ENCODE peak calls at places on chromosomes 16 and 17, in seven cellular contexts. W, D, M, S, P, Z and F are unnamed samples.

GRCh38 chr17:68807998-68808772 is 147.0 kb downstream of the ABCA8 start:
- DNase-seq in Z (no peak), D (no peak), W (no peak), S (no peak), P (no peak), M (no peak), F (no peak)

GRCh38 chr16:67548265-67549126 is 13.8 kb upstream of the CTCF start:
- DNase-seq in M (no peak), S (no peak), D (peak; percentile 58), P (no peak), Z (no peak), W (no peak), F (peak; percentile 61)

GRCh38 chr16:19853973-19854876 is 30.4 kb downstream of the GPRC5B start:
- DNase-seq in D (no peak), P (no peak), M (no peak), Z (no peak), S (no peak), W (no peak), F (no peak)

GRCh38 chr16:89241187-89242003 is 23.9 kb downstream of the ZNF778 start:
- DNase-seq in W (peak; percentile 83), S (peak; percentile 89), P (peak; percentile 86), Z (peak; percentile 81), D (peak; percentile 89), M (peak; percentile 79), F (peak; percentile 85)

GRCh38 chr17:79156463-79157095 is 82.0 kb downstream of the ENGASE start:
- DNase-seq in W (no peak), S (no peak), P (no peak), M (no peak), D (no peak), Z (no peak), F (no peak)

GRCh38 chr17:72126575-72127486 is 6.0 kb downstream of the SOX9 start:
- DNase-seq in D (no peak), M (peak; percentile 91), Z (peak; percentile 75), W (no peak), P (no peak), S (peak; percentile 71), F (no peak)

GRCh38 chr17:55124730-55125129 is 140.0 kb upstream of the HLF start:
- DNase-seq in P (no peak), M (no peak), Z (no peak), W (no peak), S (no peak), D (no peak), F (no peak)

GRCh38 chr17:7314719-7315569 is at the start of gene GPS2:
- DNase-seq in W (peak; percentile 90), M (peak; percentile 63), Z (peak; percentile 93), P (peak; percentile 86), S (peak; percentile 86), D (peak; percentile 96), F (peak; percentile 97)

GRCh38 chr17:40313660-40314556 is 4.9 kb downstream of the RARA start:
- DNase-seq in Z (peak; percentile 61), M (no peak), W (no peak), D (no peak), P (no peak), S (no peak), F (no peak)

GRCh38 chr17:3040882-3041281 is 22.5 kb downstream of the OR1D5 start:
- DNase-seq in M (no peak), Z (no peak), W (no peak), S (no peak), D (no peak), P (no peak), F (peak; percentile 22)

GRCh38 chr16:78705694-78706093 is 606.2 kb downstream of the WWOX start:
- DNase-seq in Z (peak; percentile 74), D (no peak), S (peak; percentile 15), P (no peak), W (no peak), M (no peak), F (no peak)

GRCh38 chr17:20066253-20066652 is 57.1 kb downstream of the SPECC1 start:
- DNase-seq in Z (peak; percentile 84), D (peak; percentile 73), P (no peak), S (peak; percentile 90), M (no peak), W (no peak), F (no peak)

GRCh38 chr17:7440823-7441174 is 1.5 kb downstream of the FGF11 start:
- DNase-seq in P (no peak), M (no peak), S (peak; percentile 26), Z (no peak), D (no peak), W (no peak), F (no peak)

GRCh38 chr16:10817963-10818941 is at the start of gene TVP23A:
- DNase-seq in Z (no peak), P (no peak), W (no peak), S (peak; percentile 47), D (no peak), M (no peak), F (no peak)
- H3K4me3 ChIP-seq in Z (no peak within 1 kb of the TSS), P (no peak within 1 kb of the TSS), W (no peak within 1 kb of the TSS), S (peak within 1 kb of the TSS; percentile 28), D (peak within 1 kb of the TSS; percentile 24), M (no peak within 1 kb of the TSS), F (peak within 1 kb of the TSS; percentile 16)

GRCh38 chr17:39200957-39201510 is 951 bp downstream of the RPL19 start:
- DNase-seq in M (no peak), S (no peak), D (no peak), Z (no peak), P (no peak), W (no peak), F (no peak)
- H3K4me1 ChIP-seq in M (peaks cover 20% of the 10 kb centered on the region), S (peaks cover 11% of the 10 kb centered on the region), D (peaks cover 52% of the 10 kb centered on the region), Z (peaks cover 34% of the 10 kb centered on the region), P (peaks cover 37% of the 10 kb centered on the region), W (peaks cover 47% of the 10 kb centered on the region), F (peaks cover 28% of the 10 kb centered on the region)

DNA sequence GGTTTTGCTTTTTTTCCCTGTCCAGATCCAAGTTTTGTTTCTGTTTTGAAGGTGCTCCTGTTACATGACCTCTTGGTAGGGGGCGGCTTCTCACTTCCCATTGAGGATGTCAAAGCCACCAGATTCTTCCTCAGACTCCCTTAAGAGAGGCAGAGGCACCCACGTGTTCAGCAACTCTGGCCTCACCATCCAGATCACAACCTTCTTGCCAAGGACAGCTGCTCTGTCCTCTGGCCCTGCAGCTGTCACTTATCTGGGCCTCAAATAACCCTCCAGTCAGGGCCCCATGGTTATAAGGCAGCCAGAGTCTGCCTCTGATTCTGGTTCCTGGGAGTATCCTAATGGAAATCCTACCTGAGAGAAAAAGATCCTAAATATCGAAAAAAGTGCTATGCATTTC is 208.4 kb downstream of the STX8 start:
- DNase-seq in D (no peak), P (no peak), Z (no peak), S (no peak), M (no peak), W (no peak), F (no peak)
- H3K4me3 ChIP-seq in D (no peak overlapping the region), P (no peak overlapping the region), Z (no peak overlapping the region), S (no peak overlapping the region), M (no peak overlapping the region), W (no peak overlapping the region), F (no peak overlapping the region)

GRCh38 chr16:73230651-73231050 is 182.7 kb upstream of the ZFHX3 start:
- DNase-seq in M (no peak), D (no peak), W (no peak), Z (no peak), P (no peak), S (no peak), F (no peak)

GRCh38 chr16:73233423-73233762 is 185.5 kb upstream of the ZFHX3 start:
- DNase-seq in M (no peak), W (no peak), Z (no peak), D (no peak), S (no peak), P (no peak), F (no peak)

GRCh38 chr16:73231969-73232554 is 184.1 kb upstream of the ZFHX3 start:
- DNase-seq in D (no peak), S (peak; percentile 14), M (no peak), Z (no peak), P (no peak), W (no peak), F (no peak)

GRCh38 chr16:73231379-73231778 is 183.5 kb upstream of the ZFHX3 start:
- DNase-seq in D (no peak), M (no peak), S (no peak), P (no peak), Z (no peak), W (no peak), F (no peak)

DNA sequence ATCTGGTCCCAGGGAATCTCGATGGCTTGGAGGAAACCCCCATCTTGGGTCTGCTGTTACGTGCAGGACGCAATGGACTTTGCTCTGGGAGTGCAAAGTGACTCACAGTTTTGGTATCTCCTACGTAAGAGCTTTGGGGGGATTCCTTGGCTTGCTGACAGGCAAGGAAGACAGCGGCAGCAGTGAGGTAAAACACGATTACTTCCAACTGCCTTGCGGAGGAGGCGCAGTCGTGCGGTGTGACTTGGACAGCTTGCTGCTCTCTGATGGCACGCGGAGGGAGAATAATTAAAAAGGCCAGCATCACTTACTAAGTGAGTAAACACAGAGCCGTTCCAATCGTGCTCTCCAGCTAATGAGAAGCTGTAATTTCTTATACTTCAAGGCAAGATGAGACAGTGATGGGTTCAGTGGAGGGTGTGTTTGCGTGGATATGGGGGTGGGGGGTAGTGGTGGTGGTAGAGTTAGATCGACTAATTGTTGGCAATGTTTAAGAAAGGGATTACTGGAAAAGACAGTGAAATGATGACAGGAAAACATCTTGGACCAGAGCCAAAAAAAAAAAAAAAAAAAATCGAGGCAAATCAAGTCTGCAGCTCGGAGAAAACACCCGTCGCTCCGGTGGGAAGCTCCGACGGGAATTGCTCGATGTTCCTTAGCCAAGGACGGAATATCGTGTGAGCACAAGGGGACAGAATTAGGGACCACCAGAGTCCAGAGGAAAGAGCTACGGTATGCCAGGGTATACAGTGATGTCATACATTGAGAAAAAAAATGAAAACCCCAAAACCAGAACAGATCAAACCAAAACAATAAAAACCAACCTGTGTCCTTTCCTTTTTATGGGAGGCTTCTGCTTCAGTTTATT is 184.9 kb upstream of the ZFHX3 start:
- DNase-seq in P (no peak), M (peak; percentile 36), W (no peak), S (peak; percentile 98), D (peak; percentile 84), Z (peak; percentile 92), F (no peak)
- H3K4me1 ChIP-seq in P (no peaks in the 10 kb centered on the region), M (peaks cover 3% of the 10 kb centered on the region), W (no peaks in the 10 kb centered on the region), S (peaks cover 14% of the 10 kb centered on the region), D (peaks cover 15% of the 10 kb centered on the region), Z (peaks cover 18% of the 10 kb centered on the region), F (peaks cover 4% of the 10 kb centered on the region)

GRCh38 chr16:3129137-3130131 is 5.4 kb upstream of the ZNF213 start:
- DNase-seq in D (peak; percentile 86), S (peak; percentile 92), P (peak; percentile 63), M (no peak), W (peak; percentile 71), Z (peak; percentile 87), F (peak; percentile 82)
- H3K4me3 ChIP-seq in D (peak overlapping the region; percentile 48), S (no peak overlapping the region), P (peak overlapping the region; percentile 53), M (peak overlapping the region; percentile 46), W (peak overlapping the region; percentile 89), Z (peak overlapping the region; percentile 34), F (peak overlapping the region; percentile 54)

GRCh38 chr17:64508683-64509082 is 1.9 kb downstream of the CEP95 start:
- DNase-seq in Z (no peak), W (no peak), D (no peak), P (no peak), M (no peak), S (no peak), F (no peak)
- H3K4me1 ChIP-seq in Z (peaks cover 22% of the 10 kb centered on the region), W (peaks cover 30% of the 10 kb centered on the region), D (peaks cover 31% of the 10 kb centered on the region), P (peaks cover 22% of the 10 kb centered on the region), M (peaks cover 12% of the 10 kb centered on the region), S (peaks cover 14% of the 10 kb centered on the region), F (peaks cover 23% of the 10 kb centered on the region)